ENCODE peak calls at places on chromosomes 11 and 22, in five cellular contexts. One of them, this sample, is unnamed.

GRCh38 chr11:28464252-28464867 is 356.2 kb downstream of the METTL15 start:
- DNase-seq in MM.1S: no peak
- DNase-seq in foreskin fibroblast: peak
- DNase-seq in brain microvascular endothelial cell: peak
- DNase-seq in tibial nerve: no peak
- DNase-seq in this sample: no peak

GRCh38 chr11:64954201-64954600 is 17.7 kb downstream of the MAJIN start:
- DNase-seq in MM.1S: no peak
- DNase-seq in foreskin fibroblast: no peak
- DNase-seq in brain microvascular endothelial cell: no peak
- DNase-seq in tibial nerve: no peak
- DNase-seq in this sample: no peak

GRCh38 chr11:65290448-65291165 is 24.1 kb upstream of the CDC42EP2 start:
- DNase-seq in MM.1S: no peak
- DNase-seq in foreskin fibroblast: peak
- DNase-seq in brain microvascular endothelial cell: peak
- DNase-seq in tibial nerve: peak
- DNase-seq in this sample: peak

GRCh38 chr11:65014146-65014960 is at the start of gene ARL2:
- DNase-seq in MM.1S: peak
- DNase-seq in foreskin fibroblast: no peak
- DNase-seq in brain microvascular endothelial cell: no peak
- DNase-seq in tibial nerve: peak
- DNase-seq in this sample: no peak

GRCh38 chr11:120339394-120339890 is 3.2 kb downstream of the ARHGEF12 start:
- DNase-seq in MM.1S: peak
- DNase-seq in foreskin fibroblast: peak
- DNase-seq in brain microvascular endothelial cell: no peak
- DNase-seq in tibial nerve: no peak
- DNase-seq in this sample: no peak

GRCh38 chr11:66976048-66976467 is 954 bp downstream of the C11orf86 start:
- DNase-seq in MM.1S: no peak
- DNase-seq in foreskin fibroblast: peak
- DNase-seq in brain microvascular endothelial cell: no peak
- DNase-seq in tibial nerve: no peak
- DNase-seq in this sample: no peak

GRCh38 chr11:118328745-118329144 is 13.8 kb downstream of the CD3D start:
- DNase-seq in MM.1S: no peak
- DNase-seq in foreskin fibroblast: no peak
- DNase-seq in brain microvascular endothelial cell: no peak
- DNase-seq in tibial nerve: no peak
- DNase-seq in this sample: no peak

GRCh38 chr11:114319716-114320328 is 23.6 kb downstream of the NNMT start:
- DNase-seq in MM.1S: peak
- DNase-seq in foreskin fibroblast: no peak
- DNase-seq in brain microvascular endothelial cell: no peak
- DNase-seq in tibial nerve: no peak
- DNase-seq in this sample: no peak

GRCh38 chr11:7530013-7530412 is 16.2 kb downstream of the PPFIBP2 start:
- DNase-seq in MM.1S: no peak
- DNase-seq in foreskin fibroblast: no peak
- DNase-seq in brain microvascular endothelial cell: no peak
- DNase-seq in tibial nerve: no peak
- DNase-seq in this sample: no peak

GRCh38 chr11:116513894-116514293 is 258.9 kb downstream of the BUD13 start:
- DNase-seq in MM.1S: peak
- DNase-seq in foreskin fibroblast: peak
- DNase-seq in brain microvascular endothelial cell: peak
- DNase-seq in tibial nerve: no peak
- DNase-seq in this sample: no peak

GRCh38 chr22:45804986-45805325 is 133.3 kb downstream of the ATXN10 start:
- DNase-seq in MM.1S: no peak
- DNase-seq in foreskin fibroblast: peak
- DNase-seq in brain microvascular endothelial cell: peak
- DNase-seq in tibial nerve: no peak
- DNase-seq in this sample: peak

GRCh38 chr11:70456921-70457532 is 58.7 kb downstream of the CTTN start:
- DNase-seq in MM.1S: no peak
- DNase-seq in foreskin fibroblast: peak
- DNase-seq in brain microvascular endothelial cell: peak
- DNase-seq in tibial nerve: no peak
- DNase-seq in this sample: no peak

GRCh38 chr22:27727673-27728451 is 73.7 kb downstream of the MN1 start:
- DNase-seq in MM.1S: no peak
- DNase-seq in foreskin fibroblast: no peak
- DNase-seq in brain microvascular endothelial cell: no peak
- DNase-seq in tibial nerve: no peak
- DNase-seq in this sample: no peak
- TF ChIP-seq CTCF in MM.1S: no peak
- TF ChIP-seq CTCF in foreskin fibroblast: no peak
- TF ChIP-seq CTCF in brain microvascular endothelial cell: no peak
- TF ChIP-seq CTCF in tibial nerve: no peak
- TF ChIP-seq CTCF in this sample: no peak

GRCh38 chr22:37659897-37660708 is 1.6 kb downstream of the PDXP start:
- DNase-seq in MM.1S: no peak
- DNase-seq in foreskin fibroblast: no peak
- DNase-seq in brain microvascular endothelial cell: no peak
- DNase-seq in tibial nerve: no peak
- DNase-seq in this sample: no peak
- H3K4me3 ChIP-seq in MM.1S: peak
- H3K4me3 ChIP-seq in foreskin fibroblast: peak
- H3K4me3 ChIP-seq in brain microvascular endothelial cell: peak
- H3K4me3 ChIP-seq in tibial nerve: peak
- H3K4me3 ChIP-seq in this sample: peak

GRCh38 chr11:115501895-115502589 is 2.2 kb downstream of the CADM1 start:
- DNase-seq in MM.1S: peak
- DNase-seq in foreskin fibroblast: no peak
- DNase-seq in brain microvascular endothelial cell: no peak
- DNase-seq in tibial nerve: no peak
- DNase-seq in this sample: no peak

GRCh38 chr11:115504279-115505158 is at the start of gene CADM1:
- DNase-seq in MM.1S: peak
- DNase-seq in foreskin fibroblast: peak
- DNase-seq in brain microvascular endothelial cell: peak
- DNase-seq in tibial nerve: peak
- DNase-seq in this sample: peak

GRCh38 chr11:115502636-115503082 is 1.6 kb downstream of the CADM1 start:
- DNase-seq in MM.1S: no peak
- DNase-seq in foreskin fibroblast: no peak
- DNase-seq in brain microvascular endothelial cell: no peak
- DNase-seq in tibial nerve: no peak
- DNase-seq in this sample: no peak

GRCh38 chr11:115503886-115504278 is 333 bp downstream of the CADM1 start:
- DNase-seq in MM.1S: no peak
- DNase-seq in foreskin fibroblast: no peak
- DNase-seq in brain microvascular endothelial cell: no peak
- DNase-seq in tibial nerve: no peak
- DNase-seq in this sample: no peak

GRCh38 chr11:115503083-115503885 is 931 bp downstream of the CADM1 start:
- DNase-seq in MM.1S: peak
- DNase-seq in foreskin fibroblast: peak
- DNase-seq in brain microvascular endothelial cell: no peak
- DNase-seq in tibial nerve: peak
- DNase-seq in this sample: no peak
- TF ChIP-seq CTCF in MM.1S: peak
- TF ChIP-seq CTCF in foreskin fibroblast: peak
- TF ChIP-seq CTCF in brain microvascular endothelial cell: peak
- TF ChIP-seq CTCF in tibial nerve: peak
- TF ChIP-seq CTCF in this sample: peak

DNA sequence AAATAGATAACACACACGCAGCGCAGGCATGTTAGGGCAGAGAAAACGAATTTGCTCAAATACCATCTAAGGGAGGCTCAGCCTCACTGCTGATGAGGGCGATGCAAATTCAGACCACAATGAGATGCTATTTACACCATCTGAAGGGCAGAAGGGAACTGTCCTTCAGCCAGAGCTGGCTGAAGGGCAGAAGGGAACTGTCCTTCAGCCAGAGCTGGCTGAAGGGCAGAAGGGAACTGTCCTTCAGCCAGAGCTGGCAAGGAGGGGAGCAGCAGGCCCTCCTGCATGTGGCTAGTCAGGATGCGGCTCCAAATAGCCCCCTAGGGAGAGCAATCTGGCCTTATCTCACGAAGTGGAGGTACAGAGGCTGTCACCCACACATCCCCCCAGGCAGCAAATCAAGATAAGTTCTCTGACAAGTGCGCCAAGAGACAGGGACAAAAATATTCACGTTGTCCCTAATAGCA is 7.5 kb upstream of the SLC39A13 start:
- DNase-seq in MM.1S: peak
- DNase-seq in foreskin fibroblast: peak
- DNase-seq in brain microvascular endothelial cell: no peak
- DNase-seq in tibial nerve: no peak
- DNase-seq in this sample: no peak
- H3K4me3 ChIP-seq in MM.1S: peak
- H3K4me3 ChIP-seq in foreskin fibroblast: no peak
- H3K4me3 ChIP-seq in brain microvascular endothelial cell: no peak
- H3K4me3 ChIP-seq in tibial nerve: no peak
- H3K4me3 ChIP-seq in this sample: no peak

DNA sequence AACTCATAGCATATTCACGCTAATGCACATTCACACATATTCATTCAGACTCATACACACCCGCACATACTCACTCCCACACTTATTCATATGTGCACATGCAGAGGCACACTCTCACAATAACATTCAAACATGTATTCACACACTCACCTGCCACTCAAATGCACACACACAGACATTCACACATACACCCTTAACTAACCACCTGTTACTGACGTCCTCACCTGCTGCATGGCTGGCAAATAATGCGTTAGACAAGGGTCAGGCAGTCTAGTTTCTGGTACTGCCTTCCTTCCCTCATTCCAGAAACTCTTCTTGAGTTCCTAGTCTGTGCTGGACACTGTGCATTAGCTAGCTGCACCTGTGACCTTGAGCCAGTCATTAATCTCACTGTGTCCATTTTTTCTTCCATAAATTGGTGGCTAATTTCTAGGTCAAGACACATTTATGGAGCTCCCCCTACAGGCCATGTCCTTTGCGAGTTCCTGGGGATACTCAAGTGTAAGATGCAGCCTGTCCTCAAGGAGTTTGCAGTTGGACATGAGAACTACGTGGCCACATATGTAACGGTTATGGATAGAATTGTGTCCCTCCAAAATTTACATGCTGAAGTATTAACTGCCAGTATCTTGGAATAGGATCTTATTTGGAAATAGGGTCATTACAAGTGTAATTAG is 34.5 kb upstream of the SEZ6L start:
- DNase-seq in MM.1S: peak
- DNase-seq in foreskin fibroblast: no peak
- DNase-seq in brain microvascular endothelial cell: no peak
- DNase-seq in tibial nerve: no peak
- DNase-seq in this sample: no peak
- TF ChIP-seq CTCF in MM.1S: peak
- TF ChIP-seq CTCF in foreskin fibroblast: no peak
- TF ChIP-seq CTCF in brain microvascular endothelial cell: no peak
- TF ChIP-seq CTCF in tibial nerve: no peak
- TF ChIP-seq CTCF in this sample: no peak

This sample was measured in AG09309.